ENCODE peak calls at places on chromosomes 11 and 22, in seven cellular contexts. Q, H, Y, L, C, T and M are unnamed samples.

GRCh38 chr11:100984668-100985067 is 144.9 kb downstream of the PGR start:
- DNase-seq in Q (no peak), H (no peak), Y (no peak), L (no peak), C (no peak), T (no peak), M (no peak)

GRCh38 chr11:19561011-19561410 is 151.6 kb upstream of the NAV2 start:
- DNase-seq in Q (no peak), H (no peak), Y (no peak), L (peak), C (peak), T (no peak), M (no peak)

GRCh38 chr22:44578516-44579230 is 80.6 kb upstream of the RTL6 start:
- DNase-seq in Q (no peak), H (no peak), Y (no peak), L (no peak), C (no peak), T (no peak), M (no peak)

GRCh38 chr11:3983101-3983500 is 111.5 kb upstream of the RRM1 start:
- DNase-seq in Q (no peak), H (no peak), Y (no peak), L (no peak), C (no peak), T (no peak), M (no peak)

GRCh38 chr11:109971184-109971523 is 122.0 kb upstream of the ZC3H12C start:
- DNase-seq in Q (no peak), H (peak), Y (no peak), L (peak), C (peak), T (no peak), M (no peak)

GRCh38 chr22:31271485-31271884 is 20.8 kb downstream of the PIK3IP1 start:
- DNase-seq in Q (no peak), H (no peak), Y (no peak), L (no peak), C (peak), T (no peak), M (no peak)

GRCh38 chr11:34963351-34963750 is 46.9 kb downstream of the PDHX start:
- DNase-seq in Q (no peak), H (no peak), Y (no peak), L (no peak), C (no peak), T (no peak), M (no peak)

GRCh38 chr22:32378703-32379272 is 21.1 kb downstream of the RFPL3 start:
- DNase-seq in Q (no peak), H (peak), Y (no peak), L (peak), C (peak), T (no peak), M (peak)

GRCh38 chr11:124863137-124863825 is 2.0 kb upstream of the ROBO3 start:
- DNase-seq in Q (no peak), H (no peak), Y (no peak), L (peak), C (peak), T (no peak), M (no peak)

GRCh38 chr11:22742149-22742548 is 75.7 kb downstream of the GAS2 start:
- DNase-seq in Q (no peak), H (no peak), Y (no peak), L (no peak), C (no peak), T (no peak), M (no peak)

GRCh38 chr11:9982127-9982795 is 311.8 kb downstream of the SBF2 start:
- DNase-seq in Q (no peak), H (peak), Y (no peak), L (peak), C (no peak), T (no peak), M (peak)

GRCh38 chr11:73866586-73866996 is 10.1 kb downstream of the COA4 start:
- DNase-seq in Q (no peak), H (no peak), Y (no peak), L (peak), C (peak), T (no peak), M (no peak)

GRCh38 chr11:31601635-31602282 is 92.2 kb downstream of the ELP4 start:
- DNase-seq in Q (no peak), H (no peak), Y (no peak), L (no peak), C (no peak), T (no peak), M (no peak)

GRCh38 chr11:133656100-133656635 is 123.9 kb upstream of the OPCML start:
- DNase-seq in Q (no peak), H (no peak), Y (no peak), L (no peak), C (no peak), T (no peak), M (no peak)

GRCh38 chr11:30788849-30789248 is 202.7 kb upstream of the MPPED2 start:
- DNase-seq in Q (no peak), H (no peak), Y (no peak), L (peak), C (no peak), T (no peak), M (no peak)

GRCh38 chr11:12770435-12770834 is 96.2 kb downstream of the TEAD1 start:
- DNase-seq in Q (no peak), H (no peak), Y (no peak), L (no peak), C (no peak), T (no peak), M (no peak)

GRCh38 chr11:73612601-73613137 is 14.8 kb upstream of the FAM168A start:
- DNase-seq in Q (no peak), H (no peak), Y (no peak), L (peak), C (no peak), T (no peak), M (no peak)

GRCh38 chr22:31229402-31230140 is 17.5 kb downstream of the LIMK2 start:
- DNase-seq in Q (no peak), H (peak), Y (no peak), L (peak), C (no peak), T (no peak), M (peak)

GRCh38 chr22:32991353-32992115 is 66.6 kb downstream of the SYN3 start:
- DNase-seq in Q (no peak), H (no peak), Y (no peak), L (peak), C (no peak), T (no peak), M (peak)

GRCh38 chr11:9160166-9160565 is 68.8 kb upstream of the SCUBE2 start:
- DNase-seq in Q (no peak), H (no peak), Y (no peak), L (peak), C (no peak), T (no peak), M (no peak)

GRCh38 chr11:110471315-110471714 is 41.6 kb downstream of the FDX1 start:
- DNase-seq in Q (no peak), H (no peak), Y (no peak), L (peak), C (no peak), T (no peak), M (no peak)

GRCh38 chr11:8333431-8334401 is 70.0 kb upstream of the LMO1 start:
- DNase-seq in Q (no peak), H (no peak), Y (no peak), L (peak), C (peak), T (no peak), M (no peak)

GRCh38 chr11:120168960-120169681 is 31.2 kb upstream of the TRIM29 start:
- DNase-seq in Q (peak), H (no peak), Y (peak), L (peak), C (peak), T (peak), M (no peak)

GRCh38 chr22:27223317-27224177 is 566.2 kb downstream of the MIAT start:
- DNase-seq in Q (no peak), H (peak), Y (no peak), L (peak), C (peak), T (no peak), M (no peak)